ENCODE peak calls at places on chromosome 9, in six cellular contexts. O, X, J, W, T and E are unnamed samples.

GRCh38 chr9:17776735-17777134 is 197.9 kb downstream of the SH3GL2 start:
- DNase-seq in J (no peak), W (no peak), T (no peak), O (no peak), X (no peak), E (no peak)

GRCh38 chr9:108477538-108478006 is 378.2 kb downstream of the ACTL7B start:
- DNase-seq in O (peak), X (no peak), T (peak), J (no peak), W (peak), E (peak)

GRCh38 chr9:113205449-113206247 is 15.4 kb downstream of the FKBP15 start:
- DNase-seq in T (no peak), W (no peak), J (no peak), X (no peak), O (no peak), E (no peak)

GRCh38 chr9:86406366-86406765 is 52.2 kb upstream of the TUT7 start:
- DNase-seq in T (no peak), J (no peak), W (peak), O (peak), X (no peak), E (no peak)

GRCh38 chr9:99778308-99778707 is 43.4 kb upstream of the NR4A3 start:
- DNase-seq in J (no peak), T (peak), O (peak), X (peak), W (peak), E (no peak)

GRCh38 chr9:113632776-113633590 is 169.5 kb downstream of the RGS3 start:
- DNase-seq in W (peak), T (no peak), J (no peak), X (no peak), O (no peak), E (no peak)

GRCh38 chr9:88198346-88198807 is 60.1 kb upstream of the SPATA31C2 start:
- DNase-seq in T (no peak), J (no peak), W (peak), O (peak), X (no peak), E (peak)

GRCh38 chr9:81028504-81028903 is 660.8 kb downstream of the TLE1 start:
- DNase-seq in X (peak), J (no peak), W (peak), T (peak), O (peak), E (no peak)

GRCh38 chr9:35696520-35697215 is 6.9 kb upstream of the TPM2 start:
- DNase-seq in T (peak), J (peak), O (peak), X (peak), W (peak), E (peak)

GRCh38 chr9:99666571-99666970 is 155.1 kb upstream of the NR4A3 start:
- DNase-seq in X (no peak), W (no peak), T (no peak), J (peak), O (no peak), E (no peak)

GRCh38 chr9:113886003-113886324 is 9.9 kb downstream of the ZNF618 start:
- DNase-seq in W (peak), X (no peak), T (no peak), J (no peak), O (no peak), E (no peak)

GRCh38 chr9:77000330-77000729 is 19.1 kb upstream of the FOXB2 start:
- DNase-seq in X (no peak), W (no peak), O (no peak), J (no peak), T (no peak), E (no peak)

GRCh38 chr9:115237383-115238087 is 119.6 kb upstream of the TNC start:
- DNase-seq in W (no peak), J (no peak), T (no peak), X (no peak), O (no peak), E (no peak)

GRCh38 chr9:130893250-130894101 is 3.1 kb downstream of the QRFP start:
- DNase-seq in O (no peak), T (no peak), X (no peak), W (no peak), J (peak), E (no peak)

GRCh38 chr9:93642961-93643360 is 66.6 kb downstream of the PHF2 start:
- DNase-seq in T (no peak), J (no peak), X (no peak), O (peak), W (peak), E (no peak)

GRCh38 chr9:34809504-34810186 is 99.7 kb upstream of the CCL21 start:
- DNase-seq in W (peak), O (no peak), T (peak), X (no peak), J (peak), E (no peak)

GRCh38 chr9:22005083-22005699 is 3.9 kb downstream of the CDKN2B start:
- DNase-seq in T (peak), X (no peak), O (no peak), W (peak), J (peak), E (no peak)

GRCh38 chr9:35237303-35237702 is 75.5 kb downstream of the UNC13B start:
- DNase-seq in T (no peak), O (no peak), W (no peak), J (no peak), X (no peak), E (peak)

DNA sequence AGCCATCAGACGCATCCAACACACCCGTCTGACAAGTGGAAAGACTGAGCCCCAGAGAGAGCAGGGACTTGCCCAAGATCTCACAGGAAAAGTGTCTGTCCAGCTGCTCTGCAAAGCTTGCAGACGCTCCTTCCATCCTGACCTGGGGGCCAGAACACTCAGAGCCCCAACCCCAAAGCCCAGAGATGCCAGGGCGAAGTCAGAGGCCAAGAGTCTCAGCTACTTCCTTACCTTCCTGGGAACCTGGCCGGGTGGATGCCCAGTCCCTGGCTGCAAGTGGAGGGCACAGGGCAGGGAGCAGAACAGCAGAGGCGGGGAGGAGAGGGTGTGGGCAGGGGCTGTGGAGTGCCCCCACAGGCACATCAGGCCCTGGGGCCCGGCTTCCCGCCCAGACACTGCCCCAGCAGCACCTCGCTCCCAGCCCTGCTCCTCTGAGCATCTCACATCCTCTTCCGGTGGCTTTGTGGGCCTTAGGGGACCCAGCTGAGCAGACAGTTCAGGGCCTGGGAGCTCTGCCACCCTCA is 9.7 kb upstream of the RALGDS start:
- DNase-seq in J (no peak), X (no peak), O (no peak), W (no peak), T (no peak), E (no peak)
- H3K9ac ChIP-seq in J (no peak), X (no peak), O (no peak), W (no peak), T (no peak), E (no peak)

GRCh38 chr9:89430995-89431394 is 66.9 kb downstream of the SEMA4D start:
- DNase-seq in W (no peak), T (no peak), O (peak), J (no peak), X (no peak), E (peak)
- H3K27ac ChIP-seq in W (no peak), T (no peak), O (no peak), J (no peak), X (no peak), E (no peak)

GRCh38 chr9:137294684-137295312 is 7.3 kb downstream of the NRARP start:
- DNase-seq in T (peak), J (peak), X (no peak), O (peak), W (peak), E (peak)

GRCh38 chr9:137295313-137296213 is 6.5 kb downstream of the NRARP start:
- DNase-seq in W (no peak), X (no peak), O (peak), J (peak), T (peak), E (peak)

GRCh38 chr9:137294091-137294683 is 7.9 kb downstream of the NRARP start:
- DNase-seq in J (peak), W (peak), X (peak), O (peak), T (peak), E (peak)

GRCh38 chr9:137293482-137294090 is 8.5 kb downstream of the NRARP start:
- DNase-seq in T (no peak), X (no peak), J (no peak), W (no peak), O (peak), E (peak)

DNA sequence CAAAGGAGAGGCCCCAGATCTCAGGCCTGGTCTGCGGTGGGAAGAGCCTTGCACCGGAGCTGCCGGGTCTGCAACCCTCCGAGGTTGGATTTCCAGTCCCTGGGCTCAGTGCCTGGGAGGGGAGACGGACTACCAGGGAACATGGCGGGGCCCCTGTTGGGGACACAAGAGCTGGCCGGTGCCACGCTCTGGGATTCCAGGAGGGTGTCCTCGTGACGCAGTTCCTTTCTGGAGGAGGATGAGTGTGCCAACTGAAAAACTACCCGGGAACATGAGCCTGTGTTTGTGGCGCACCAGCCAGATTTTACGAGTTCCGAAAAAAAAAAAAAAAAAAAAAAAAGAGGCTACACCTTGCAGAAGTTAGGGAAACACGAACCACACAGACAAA is 9.0 kb downstream of the NRARP start:
- DNase-seq in O (no peak), T (no peak), X (no peak), J (no peak), W (no peak), E (peak)
- H3K9ac ChIP-seq in O (no peak), T (no peak), X (no peak), J (no peak), W (no peak), E (no peak)

GRCh38 chr9:70495514-70495913 is 81.1 kb upstream of the KLF9 start:
- DNase-seq in W (no peak), O (no peak), X (no peak), T (no peak), J (no peak), E (no peak)
- H3K27ac ChIP-seq in W (no peak), O (no peak), X (no peak), T (no peak), J (no peak), E (no peak)